ENCODE peak calls at places on chromosomes 12 and 14, in nine cellular contexts. P, R, X, A, V, L, B, G and J are unnamed samples.

GRCh38 chr14:104080557-104081492 is 4.7 kb upstream of the ASPG start:
- DNase-seq in P (no peak), R (peak), X (no peak), A (no peak), V (no peak), L (no peak), B (no peak), G (no peak), J (no peak)

GRCh38 chr12:53984901-53985357 is at the start of gene HOXC10:
- DNase-seq in P (peak), R (peak), X (no peak), A (peak), V (peak), L (peak), B (peak), G (no peak), J (peak)

GRCh38 chr14:67694791-67695393 is 672 bp downstream of the RDH11 start:
- DNase-seq in P (peak), R (peak), X (peak), A (peak), V (no peak), L (peak), B (peak), G (no peak), J (peak)

GRCh38 chr14:77026930-77027537 is 1.5 kb downstream of the IRF2BPL start:
- DNase-seq in P (no peak), R (peak), X (no peak), A (peak), V (no peak), L (no peak), B (peak), G (no peak), J (peak)

GRCh38 chr14:102015045-102015685 is 50.8 kb downstream of the DYNC1H1 start:
- DNase-seq in P (no peak), R (no peak), X (no peak), A (no peak), V (no peak), L (no peak), B (no peak), G (no peak), J (no peak)

GRCh38 chr12:4648499-4649357 is at the start of the genes AKAP3 and NDUFA9:
- DNase-seq in P (peak), R (peak), X (peak), A (peak), V (peak), L (peak), B (peak), G (peak), J (peak)

GRCh38 chr14:73567951-73568885 is 795 bp upstream of the ACOT2 start:
- DNase-seq in P (no peak), R (peak), X (no peak), A (peak), V (no peak), L (no peak), B (peak), G (no peak), J (no peak)

GRCh38 chr14:102514987-102515733 is 5.6 kb upstream of the ANKRD9 start:
- DNase-seq in P (no peak), R (no peak), X (no peak), A (no peak), V (no peak), L (no peak), B (no peak), G (no peak), J (no peak)

GRCh38 chr14:100535287-100536131 is 51.7 kb downstream of the BEGAIN start:
- DNase-seq in P (no peak), R (no peak), X (no peak), A (no peak), V (no peak), L (no peak), B (no peak), G (no peak), J (peak)

GRCh38 chr12:22828059-22828458 is 203.1 kb downstream of the ETNK1 start:
- DNase-seq in P (no peak), R (no peak), X (no peak), A (no peak), V (no peak), L (no peak), B (no peak), G (no peak), J (no peak)

GRCh38 chr12:38898001-38898684 is 7.2 kb downstream of the CPNE8 start:
- DNase-seq in P (no peak), R (no peak), X (no peak), A (peak), V (no peak), L (no peak), B (no peak), G (no peak), J (no peak)

GRCh38 chr14:34650786-34651584 is 21.0 kb upstream of the SNX6 start:
- DNase-seq in P (no peak), R (no peak), X (no peak), A (no peak), V (no peak), L (no peak), B (peak), G (peak), J (peak)

GRCh38 chr14:22265319-22266140 is 323.5 kb downstream of the DAD1 start:
- DNase-seq in P (no peak), R (no peak), X (no peak), A (no peak), V (no peak), L (no peak), B (peak), G (no peak), J (no peak)